ENCODE peak calls at places on chromosomes 12 and 14, in six cellular contexts. C, Z, D, V, P and Q are unnamed samples.

GRCh38 chr12:78376257-78376656 is 488.3 kb upstream of the SYT1 start:
- DNase-seq in Z (no peak), C (no peak), P (no peak), V (no peak), D (no peak), Q (no peak)

GRCh38 chr12:90854136-90854689 is 100.8 kb downstream of the CCER1 start:
- DNase-seq in V (peak), C (peak), P (no peak), D (peak), Z (peak), Q (peak)

GRCh38 chr12:92987362-92987761 is 58.3 kb upstream of the EEA1 start:
- DNase-seq in Z (no peak), V (peak), P (no peak), C (peak), D (peak), Q (peak)

GRCh38 chr14:99531221-99532096 is 50.2 kb downstream of the CCNK start:
- DNase-seq in C (no peak), D (no peak), V (no peak), Z (no peak), P (no peak), Q (no peak)

GRCh38 chr14:92941531-92941930 is 18.6 kb downstream of the CHGA start:
- DNase-seq in D (no peak), C (no peak), Z (no peak), V (no peak), P (no peak), Q (no peak)

GRCh38 chr14:92010644-92011043 is 29.2 kb downstream of the TRIP11 start:
- DNase-seq in D (no peak), Z (no peak), P (no peak), V (no peak), C (no peak), Q (no peak)

GRCh38 chr12:95173392-95174251 is 43.6 kb downstream of the FGD6 start:
- DNase-seq in C (no peak), P (no peak), D (no peak), Z (no peak), V (peak), Q (no peak)

GRCh38 chr12:94793191-94793595 is 142.8 kb upstream of the TMCC3 start:
- DNase-seq in D (no peak), C (no peak), Z (no peak), P (no peak), V (no peak), Q (peak)

GRCh38 chr14:43778956-43779639 is 728.0 kb downstream of the FSCB start:
- DNase-seq in C (no peak), V (no peak), P (no peak), D (peak), Z (no peak), Q (no peak)

GRCh38 chr12:8156845-8157244 is at the start of gene ZNF705A:
- DNase-seq in P (no peak), D (peak), Z (no peak), C (no peak), V (peak), Q (no peak)

GRCh38 chr12:122837306-122838265 is 2.3 kb downstream of the HIP1R start:
- DNase-seq in P (no peak), Z (no peak), C (no peak), D (peak), V (peak), Q (no peak)

GRCh38 chr12:120688527-120689071 is 1.6 kb downstream of the MLEC start:
- DNase-seq in Z (no peak), P (no peak), D (no peak), C (no peak), V (peak), Q (no peak)

DNA sequence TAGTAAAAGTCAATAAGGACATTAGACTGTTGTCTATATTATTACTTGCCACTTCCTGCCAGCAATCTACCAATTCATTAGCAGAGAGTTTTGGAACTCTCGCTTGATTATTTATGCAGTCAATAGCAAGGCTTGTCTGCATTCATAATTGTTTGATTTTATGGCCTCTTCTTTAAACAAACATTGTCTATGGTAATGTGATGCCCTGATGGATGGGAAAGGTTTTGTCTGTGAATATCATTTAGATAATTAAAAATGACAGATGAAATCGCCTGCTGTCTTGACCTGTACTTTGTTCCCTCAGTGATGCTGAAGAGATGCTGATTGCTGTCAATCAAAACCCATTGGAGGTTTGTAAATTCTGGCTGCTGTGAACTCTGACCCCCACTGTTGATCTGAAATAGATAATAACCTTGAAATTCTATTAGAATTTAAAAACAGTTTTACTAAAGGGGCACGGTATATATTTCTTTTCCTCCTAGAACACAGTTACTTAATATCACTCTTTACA is 455.3 kb downstream of the NPAS3 start:
- DNase-seq in D (no peak), V (no peak), P (no peak), Z (no peak), C (no peak), Q (no peak)
- TF ChIP-seq ZNF274 in D (no peak), V (no peak), P (no peak), Z (no peak), C (no peak), Q (no peak)

DNA sequence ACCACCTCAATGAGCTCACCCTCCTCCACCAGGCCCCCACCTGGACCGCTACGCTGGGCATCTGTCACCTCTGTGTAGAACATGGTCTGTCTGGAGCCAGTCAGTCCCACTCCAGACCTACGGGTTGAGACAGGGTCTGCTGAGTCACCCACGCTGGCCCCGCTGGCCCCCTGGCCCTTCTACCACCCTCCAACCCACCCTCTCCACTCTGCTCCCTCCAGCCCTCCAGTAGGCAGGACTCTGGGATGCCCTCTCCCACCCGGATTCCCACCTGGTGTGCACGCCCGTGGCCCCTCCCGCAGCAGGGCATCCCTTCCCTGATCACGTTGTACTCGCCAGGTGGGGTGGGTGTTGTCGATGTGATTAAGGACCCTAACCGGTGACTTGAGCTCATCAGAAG is 4.6 kb upstream of the JAG2 start:
- DNase-seq in V (no peak), D (no peak), C (no peak), Z (no peak), P (no peak), Q (no peak)
- H3K9ac ChIP-seq in V (no peak), D (no peak), C (no peak), Z (no peak), P (no peak), Q (no peak)

DNA sequence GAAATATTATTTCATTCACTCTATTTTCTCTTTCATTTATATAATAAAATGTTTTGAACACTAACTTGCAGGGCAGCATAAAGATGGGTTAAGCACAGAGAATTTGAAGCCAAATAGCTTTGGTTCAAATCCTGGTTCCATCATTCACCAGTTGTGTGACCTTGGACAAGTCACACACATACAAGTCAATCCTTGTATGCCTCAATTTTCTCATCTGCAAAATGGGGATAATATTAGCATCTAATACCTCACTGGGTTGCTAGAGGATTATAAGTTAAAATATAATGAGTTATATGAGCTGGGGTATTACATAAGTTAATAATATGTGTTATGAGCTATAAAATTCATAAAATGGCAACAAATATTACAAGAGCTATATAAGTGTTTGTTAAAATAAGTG is 94.9 kb downstream of the SOX5 start:
- DNase-seq in Z (no peak), C (no peak), V (no peak), D (no peak), P (no peak), Q (no peak)
- TF ChIP-seq ZNF274 in Z (no peak), C (no peak), V (no peak), D (no peak), P (no peak), Q (no peak)

GRCh38 chr14:105168496-105168978 is at the start of gene JAG2:
- DNase-seq in V (peak), C (no peak), P (no peak), Z (no peak), D (no peak), Q (no peak)
- H3K9ac ChIP-seq in V (peak), C (peak), P (no peak), Z (no peak), D (no peak), Q (peak)